ENCODE peak calls at places on chromosomes 1 and 21, in five cellular contexts. U is aorta, A is IMR-90, M is ascending aorta, O is cardiac muscle cell. L is an unnamed sample. For H3K36me3, the result is how much of the 10 kb centered on the place peaks cover.

GRCh38 chr1:199551967-199552565 is 475.4 kb upstream of the NR5A2 start:
- DNase-seq in A (peak), U (no peak), M (no peak), O (peak), L (no peak)

GRCh38 chr1:17010601-17011438 is 908 bp downstream of the ATP13A2 start:
- DNase-seq in O (peak), U (peak), M (no peak), A (peak), L (no peak)

GRCh38 chr1:218164930-218165686 is 120.0 kb upstream of the RRP15 start:
- DNase-seq in O (peak), A (no peak), U (peak), M (no peak), L (no peak)

GRCh38 chr1:246043556-246043955 is 463.5 kb downstream of the SMYD3 start:
- DNase-seq in M (no peak), U (no peak), O (no peak), A (no peak), L (no peak)

GRCh38 chr1:111592389-111593361 is 26.9 kb upstream of the RAP1A start:
- DNase-seq in A (peak), M (peak), O (peak), U (peak), L (peak)

GRCh38 chr21:45546636-45547203 is 4.5 kb upstream of the SLC19A1 start:
- DNase-seq in O (no peak), U (peak), M (no peak), A (no peak), L (no peak)

GRCh38 chr21:45471229-45472052 is 66.5 kb downstream of the COL18A1 start:
- DNase-seq in U (peak), O (peak), M (no peak), A (peak), L (no peak)

GRCh38 chr1:189851806-189852367 is 625.8 kb downstream of the BRINP3 start:
- DNase-seq in A (no peak), M (no peak), U (no peak), O (no peak), L (no peak)

GRCh38 chr1:7395251-7395650 is 375.8 kb upstream of the VAMP3 start:
- DNase-seq in U (no peak), O (no peak), M (no peak), A (no peak), L (no peak)

GRCh38 chr1:155000725-155001437 is 1.7 kb upstream of the ZBTB7B start:
- DNase-seq in M (peak), O (peak), U (peak), A (peak), L (no peak)

GRCh38 chr1:5611431-5611830 is 380.8 kb downstream of the NPHP4 start:
- DNase-seq in A (no peak), U (no peak), O (no peak), M (no peak), L (no peak)

GRCh38 chr1:91784191-91784590 is 101.8 kb downstream of the TGFBR3 start:
- DNase-seq in A (no peak), M (no peak), U (no peak), O (no peak), L (no peak)

GRCh38 chr21:45053561-45053960 is 20.8 kb upstream of the ADARB1 start:
- DNase-seq in M (no peak), O (no peak), A (no peak), U (peak), L (no peak)

GRCh38 chr1:116365857-116366256 is 7.2 kb upstream of the ATP1A1 start:
- DNase-seq in O (no peak), A (no peak), U (no peak), M (no peak), L (no peak)

GRCh38 chr1:245201827-245202226 is 47.0 kb downstream of the KIF26B start:
- DNase-seq in O (no peak), U (no peak), A (no peak), M (no peak), L (no peak)

GRCh38 chr1:202807367-202807925 is 775 bp downstream of the KDM5B start:
- DNase-seq in M (no peak), U (peak), O (peak), A (peak), L (no peak)

GRCh38 chr1:32729254-32730046 is 26.9 kb upstream of the SYNC start:
- DNase-seq in A (peak), U (no peak), M (no peak), O (no peak), L (no peak)

GRCh38 chr1:6440198-6441126 is 15.9 kb downstream of the ESPN start:
- DNase-seq in O (peak), U (no peak), M (no peak), A (peak), L (no peak)

GRCh38 chr1:205286335-205286950 is 35.1 kb downstream of the NUAK2 start:
- DNase-seq in M (no peak), U (no peak), A (peak), O (peak), L (no peak)

GRCh38 chr1:25617626-25618432 is 1.2 kb downstream of the MAN1C1 start:
- DNase-seq in O (no peak), A (no peak), M (no peak), U (peak), L (no peak)

GRCh38 chr1:210624722-210625121 is 296.0 kb downstream of the HHAT start:
- DNase-seq in U (no peak), M (no peak), O (no peak), A (no peak), L (no peak)

GRCh38 chr1:66298427-66298826 is 235.5 kb upstream of the SGIP1 start:
- DNase-seq in A (no peak), U (no peak), O (no peak), M (no peak), L (no peak)

GRCh38 chr1:81432654-81433109 is 368.1 kb upstream of the ADGRL2 start:
- DNase-seq in O (no peak), A (no peak), M (no peak), U (no peak), L (no peak)

GRCh38 chr1:114282751-114283403 is 129.2 kb upstream of the SYT6 start:
- DNase-seq in U (peak), O (peak), M (peak), A (peak), L (peak)

GRCh38 chr1:114274621-114275317 is 121.1 kb upstream of the SYT6 start:
- DNase-seq in M (no peak), A (no peak), U (no peak), O (no peak), L (no peak)

GRCh38 chr1:114278911-114279310 is 125.2 kb upstream of the SYT6 start:
- DNase-seq in U (no peak), A (no peak), O (no peak), M (no peak), L (no peak)
- H3K27ac ChIP-seq in U (no peak), A (no peak), O (no peak), M (no peak), L (no peak)

DNA sequence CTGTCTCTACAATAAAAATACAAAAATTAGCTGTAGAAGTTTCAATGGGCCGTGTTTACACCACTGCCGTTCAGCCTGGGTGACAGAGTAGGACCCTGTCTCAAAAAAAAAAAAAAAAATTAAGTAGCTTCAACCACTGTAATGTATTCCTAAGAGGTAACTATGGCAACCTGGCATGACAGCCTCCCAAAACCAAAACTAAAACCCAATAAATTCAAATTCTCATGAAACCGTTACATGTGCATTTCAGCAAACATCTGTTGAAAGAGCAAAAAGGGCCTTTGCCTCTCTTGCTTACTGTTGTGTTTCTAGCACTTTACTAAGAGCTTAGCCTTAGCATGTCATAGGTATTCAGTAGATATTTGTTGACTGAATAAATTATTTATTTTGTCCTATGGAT is 33.5 kb downstream of the ODR4 start:
- DNase-seq in U (no peak), A (no peak), O (no peak), M (no peak), L (no peak)
- H3K36me3 ChIP-seq in U (under half), A (under half), O (half or more), M (half or more), L (under half)

GRCh38 chr1:234321211-234321610 is 52.0 kb upstream of the COA6 start:
- DNase-seq in O (no peak), M (no peak), U (no peak), A (no peak), L (no peak)
- H3K27ac ChIP-seq in O (no peak), M (no peak), U (no peak), A (no peak), L (no peak)

GRCh38 chr1:109589679-109590078 is 29.7 kb downstream of the GNAT2 start:
- DNase-seq in M (no peak), O (no peak), A (no peak), U (no peak), L (no peak)
- H3K36me3 ChIP-seq in M (half or more), O (under half), A (under half), U (under half), L (half or more)

DNA sequence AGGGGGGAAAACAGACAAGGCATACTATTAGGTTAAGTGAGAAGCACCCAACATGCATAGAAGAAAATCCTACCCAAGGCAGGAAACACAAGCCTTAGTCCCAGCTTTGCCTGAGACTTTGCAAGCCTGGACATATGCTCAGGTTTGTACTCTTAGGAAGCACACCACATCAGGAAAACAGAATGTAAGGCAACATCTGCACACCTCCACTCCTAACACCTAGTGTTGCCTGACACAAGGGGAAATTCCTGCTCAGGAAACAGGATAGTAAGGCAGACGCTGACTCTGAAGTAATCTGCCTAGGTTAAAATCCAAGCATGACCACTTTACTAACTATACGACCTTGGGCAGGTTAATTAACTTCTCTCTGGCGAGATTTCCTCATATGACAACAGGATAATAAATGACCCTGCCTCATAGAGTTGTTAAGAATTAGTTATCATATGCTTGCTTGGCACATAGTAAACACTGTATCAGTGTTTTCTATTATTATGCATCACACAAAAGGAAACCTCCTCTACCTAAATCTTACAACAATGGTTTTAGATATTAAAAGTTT is 119.8 kb downstream of the ZZZ3 start:
- DNase-seq in A (no peak), U (no peak), M (no peak), O (no peak), L (no peak)
- H3K27ac ChIP-seq in A (no peak), U (no peak), M (no peak), O (no peak), L (no peak)

GRCh38 chr1:9097947-9098705 is 28.7 kb upstream of the SLC2A5 start:
- DNase-seq in M (no peak), O (no peak), U (no peak), A (no peak), L (no peak)

GRCh38 chr1:9095818-9096217 is 26.4 kb upstream of the SLC2A5 start:
- DNase-seq in U (no peak), A (no peak), M (no peak), O (no peak), L (no peak)

GRCh38 chr1:9101510-9102146 is 27.3 kb downstream of the GPR157 start:
- DNase-seq in A (peak), O (peak), M (no peak), U (no peak), L (no peak)

GRCh38 chr1:9099555-9099954 is 29.3 kb downstream of the GPR157 start:
- DNase-seq in U (no peak), M (no peak), A (no peak), O (no peak), L (no peak)

DNA sequence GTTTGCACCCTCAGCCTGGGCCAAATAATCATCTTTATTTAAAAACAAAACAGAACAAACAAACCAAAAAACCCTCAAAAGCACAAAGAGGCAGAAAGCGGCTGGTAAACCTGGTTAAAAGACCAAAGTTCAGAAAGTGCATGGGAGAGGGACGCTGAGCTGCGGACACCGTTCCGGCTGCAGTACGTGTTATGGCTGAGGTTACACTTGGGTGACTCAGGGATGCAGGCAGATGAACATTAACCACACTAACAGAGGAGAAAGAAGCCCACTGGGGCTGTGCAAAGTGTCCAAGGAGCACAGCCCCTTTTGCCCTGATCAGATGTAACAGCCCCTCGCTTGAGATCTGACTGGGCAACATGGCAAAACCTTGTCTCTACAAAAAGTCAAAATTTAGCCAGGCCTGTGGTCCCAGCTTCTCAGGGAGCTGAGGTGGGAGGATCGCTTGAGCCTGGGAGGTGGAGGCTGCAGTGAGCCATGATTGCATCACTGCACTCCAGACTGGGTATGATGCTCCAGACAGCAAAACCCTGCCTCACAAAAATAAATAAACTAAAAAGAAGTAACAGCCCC is 28.3 kb downstream of the GPR157 start:
- DNase-seq in O (peak), M (no peak), A (peak), U (no peak), L (no peak)
- H3K36me3 ChIP-seq in O (under half), M (under half), A (under half), U (under half), L (half or more)

GRCh38 chr1:41380979-41381690 is 19.9 kb downstream of the FOXO6 start:
- DNase-seq in U (peak), M (peak), A (no peak), O (peak), L (no peak)
- H3K27ac ChIP-seq in U (no peak), M (peak), A (no peak), O (no peak), L (peak)

DNA sequence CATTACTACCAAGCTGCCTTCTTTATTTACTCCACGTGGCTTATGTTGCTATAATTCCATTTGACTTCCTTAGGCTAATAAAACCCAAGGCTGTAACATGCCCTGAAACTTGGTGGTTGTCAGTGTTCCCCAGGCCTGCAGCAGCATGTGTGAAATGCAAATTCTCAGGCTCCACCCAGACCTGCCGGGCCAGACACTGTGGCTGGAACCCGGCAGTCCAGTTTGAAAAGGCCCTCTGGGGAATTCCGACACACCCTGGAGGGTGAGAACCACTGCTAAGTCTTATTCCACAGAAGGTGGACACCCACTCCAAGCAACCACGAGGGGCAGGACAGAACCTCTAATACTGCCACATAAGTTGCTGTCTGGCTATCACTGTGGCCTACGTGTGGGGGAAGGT is 41.4 kb downstream of the URB1 start:
- DNase-seq in O (no peak), U (no peak), A (no peak), M (no peak), L (no peak)
- H3K36me3 ChIP-seq in O (under half), U (under half), A (half or more), M (half or more), L (half or more)

DNA sequence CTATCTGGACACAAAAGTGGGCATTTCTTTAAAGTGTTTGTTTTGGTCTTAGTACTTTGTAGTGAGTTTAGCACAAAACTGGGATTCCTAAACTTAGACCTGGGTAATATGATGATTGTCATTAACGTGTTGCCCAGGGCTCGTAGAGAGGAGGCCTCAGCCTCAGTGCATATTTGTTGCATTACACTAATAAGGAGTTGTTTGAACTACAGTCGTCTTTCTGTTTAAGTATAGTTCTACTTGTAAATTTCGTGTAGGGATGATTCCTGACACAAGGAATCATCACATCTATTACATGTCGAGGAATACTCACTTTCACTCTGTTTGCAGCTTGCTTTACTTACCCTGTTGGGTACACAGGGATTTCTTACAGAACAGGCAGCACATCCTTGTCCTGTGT is 85.0 kb downstream of the PRDM2 start:
- DNase-seq in M (no peak), A (peak), U (no peak), O (no peak), L (no peak)
- H3K27ac ChIP-seq in M (no peak), A (no peak), U (no peak), O (no peak), L (no peak)

L was measured in esophagus squamous epithelium.